ENCODE peak calls at places on chromosomes 16 and 17, in ten cellular contexts. P is globus pallidus; Y is germinal center; A is GM12864; O is cerebellum; N is stimulated activated CD8-positive, alpha-beta memory T cell treated with anti-CD3 and anti-CD28 coated beads, Interleukin-4, amount 100 ng/mL, for 24 hours; Z is posterior vena cava; M is stomach; Q is hepatic stellate cell; C is AG08395. S is an unnamed sample.

GRCh38 chr17:66625321-66625767 is 209.6 kb upstream of the CACNG5 start:
- DNase-seq in P (peak), Y (no peak), A (no peak), O (peak), N (no peak), Z (no peak), M (no peak), Q (peak), C (peak), S (peak)

GRCh38 chr17:16415031-16415924 is at the start of gene TRPV2:
- DNase-seq in P (no peak), Y (peak), A (no peak), O (no peak), N (peak), Z (no peak), M (peak), Q (peak), C (no peak), S (no peak)

GRCh38 chr17:61065263-61065773 is 334.3 kb upstream of the TBX2 start:
- DNase-seq in P (no peak), Y (no peak), A (no peak), O (no peak), N (no peak), Z (no peak), M (no peak), Q (peak), C (peak), S (peak)

GRCh38 chr16:75341934-75342811 is 90.7 kb upstream of the BCAR1 start:
- DNase-seq in P (no peak), Y (no peak), A (no peak), O (no peak), N (no peak), Z (no peak), M (no peak), Q (peak), C (peak), S (peak)

GRCh38 chr17:59476413-59476812 is 89.0 kb upstream of the DHX40 start:
- DNase-seq in P (no peak), Y (no peak), A (no peak), O (no peak), N (no peak), Z (peak), M (no peak), Q (no peak), C (no peak), S (no peak)

GRCh38 chr17:62720126-62720850 is 87.8 kb downstream of the MARCHF10 start:
- DNase-seq in P (no peak), Y (no peak), A (peak), O (no peak), N (no peak), Z (no peak), M (no peak), Q (no peak), C (no peak), S (no peak)

GRCh38 chr17:36742267-36743000 is 141.1 kb downstream of the MRM1 start:
- DNase-seq in P (no peak), Y (no peak), A (no peak), O (no peak), N (no peak), Z (no peak), M (no peak), Q (no peak), C (no peak), S (no peak)

GRCh38 chr17:43006639-43007551 is at the start of gene IFI35:
- DNase-seq in P (peak), Y (peak), A (peak), O (peak), N (peak), Z (peak), M (peak), Q (peak), C (peak), S (peak)

GRCh38 chr16:15583526-15583925 is 59.4 kb downstream of the MARF1 start:
- DNase-seq in P (no peak), Y (no peak), A (no peak), O (no peak), N (no peak), Z (no peak), M (no peak), Q (no peak), C (no peak), S (no peak)

GRCh38 chr17:606501-607243 is 108.0 kb downstream of the VPS53 start:
- DNase-seq in P (no peak), Y (no peak), A (no peak), O (no peak), N (no peak), Z (no peak), M (no peak), Q (no peak), C (no peak), S (no peak)

GRCh38 chr17:46986401-46986800 is 7.3 kb upstream of the RPRML start:
- DNase-seq in P (no peak), Y (no peak), A (no peak), O (no peak), N (no peak), Z (no peak), M (no peak), Q (no peak), C (no peak), S (no peak)

GRCh38 chr16:71408536-71408935 is 33.3 kb downstream of the TLE7 start:
- DNase-seq in P (no peak), Y (no peak), A (no peak), O (no peak), N (no peak), Z (peak), M (no peak), Q (no peak), C (no peak), S (no peak)

S was measured in HTR-8/SVneo.